ENCODE peak calls at places on chromosomes 1 and 21, in seven cellular contexts. One of them, this sample, is unnamed.

GRCh38 chr1:241654019-241654418 is 1.9 kb downstream of the WDR64 start:
- DNase-seq in tibial artery: no peak
- DNase-seq in activated CD4-positive, alpha-beta T cell treated with anti-CD3 and anti-CD28 coated beads, Interleukin-2, amount 50 U/mL, for 1 hour: no peak
- DNase-seq in stimulated activated CD4-positive, alpha-beta T cell treated with anti-CD3 and anti-CD28 coated beads, TNF-alpha, amount 100 ng/mL, for 48 hours: no peak
- DNase-seq in IMR-90: no peak
- DNase-seq in lung microvascular endothelial cell: no peak
- DNase-seq in PC-3: no peak
- DNase-seq in this sample: no peak

GRCh38 chr21:32925098-32925497 is 100.6 kb upstream of the OLIG2 start:
- DNase-seq in IMR-90: no peak
- DNase-seq in lung microvascular endothelial cell: no peak
- DNase-seq in PC-3: no peak
- DNase-seq in activated CD4-positive, alpha-beta T cell treated with anti-CD3 and anti-CD28 coated beads, Interleukin-2, amount 50 U/mL, for 1 hour: no peak
- DNase-seq in stimulated activated CD4-positive, alpha-beta T cell treated with anti-CD3 and anti-CD28 coated beads, TNF-alpha, amount 100 ng/mL, for 48 hours: no peak
- DNase-seq in tibial artery: no peak
- DNase-seq in this sample: no peak

GRCh38 chr1:180563013-180563827 is 4.5 kb downstream of the OVAAL start:
- DNase-seq in stimulated activated CD4-positive, alpha-beta T cell treated with anti-CD3 and anti-CD28 coated beads, TNF-alpha, amount 100 ng/mL, for 48 hours: no peak
- DNase-seq in IMR-90: peak; percentile 77
- DNase-seq in tibial artery: no peak
- DNase-seq in PC-3: no peak
- DNase-seq in activated CD4-positive, alpha-beta T cell treated with anti-CD3 and anti-CD28 coated beads, Interleukin-2, amount 50 U/mL, for 1 hour: no peak
- DNase-seq in lung microvascular endothelial cell: peak; percentile 42
- DNase-seq in this sample: no peak

GRCh38 chr1:199701731-199702130 is 325.8 kb upstream of the NR5A2 start:
- DNase-seq in IMR-90: peak; percentile 14
- DNase-seq in stimulated activated CD4-positive, alpha-beta T cell treated with anti-CD3 and anti-CD28 coated beads, TNF-alpha, amount 100 ng/mL, for 48 hours: no peak
- DNase-seq in tibial artery: no peak
- DNase-seq in activated CD4-positive, alpha-beta T cell treated with anti-CD3 and anti-CD28 coated beads, Interleukin-2, amount 50 U/mL, for 1 hour: no peak
- DNase-seq in lung microvascular endothelial cell: no peak
- DNase-seq in PC-3: no peak
- DNase-seq in this sample: no peak

GRCh38 chr1:23166854-23167253 is 1.8 kb downstream of the LUZP1 start:
- DNase-seq in lung microvascular endothelial cell: no peak
- DNase-seq in PC-3: no peak
- DNase-seq in stimulated activated CD4-positive, alpha-beta T cell treated with anti-CD3 and anti-CD28 coated beads, TNF-alpha, amount 100 ng/mL, for 48 hours: no peak
- DNase-seq in activated CD4-positive, alpha-beta T cell treated with anti-CD3 and anti-CD28 coated beads, Interleukin-2, amount 50 U/mL, for 1 hour: no peak
- DNase-seq in tibial artery: no peak
- DNase-seq in IMR-90: no peak
- DNase-seq in this sample: no peak

GRCh38 chr1:19032413-19032695 is 75.9 kb upstream of the IFFO2 start:
- DNase-seq in tibial artery: no peak
- DNase-seq in IMR-90: no peak
- DNase-seq in stimulated activated CD4-positive, alpha-beta T cell treated with anti-CD3 and anti-CD28 coated beads, TNF-alpha, amount 100 ng/mL, for 48 hours: no peak
- DNase-seq in activated CD4-positive, alpha-beta T cell treated with anti-CD3 and anti-CD28 coated beads, Interleukin-2, amount 50 U/mL, for 1 hour: no peak
- DNase-seq in PC-3: no peak
- DNase-seq in lung microvascular endothelial cell: no peak
- DNase-seq in this sample: no peak

GRCh38 chr1:53075206-53075605 is 13.2 kb downstream of the PODN start:
- DNase-seq in activated CD4-positive, alpha-beta T cell treated with anti-CD3 and anti-CD28 coated beads, Interleukin-2, amount 50 U/mL, for 1 hour: no peak
- DNase-seq in lung microvascular endothelial cell: no peak
- DNase-seq in IMR-90: no peak
- DNase-seq in PC-3: no peak
- DNase-seq in stimulated activated CD4-positive, alpha-beta T cell treated with anti-CD3 and anti-CD28 coated beads, TNF-alpha, amount 100 ng/mL, for 48 hours: no peak
- DNase-seq in tibial artery: no peak
- DNase-seq in this sample: no peak

GRCh38 chr1:200888349-200888838 is 6.3 kb upstream of the INAVA start:
- DNase-seq in lung microvascular endothelial cell: no peak
- DNase-seq in activated CD4-positive, alpha-beta T cell treated with anti-CD3 and anti-CD28 coated beads, Interleukin-2, amount 50 U/mL, for 1 hour: peak; percentile 52
- DNase-seq in stimulated activated CD4-positive, alpha-beta T cell treated with anti-CD3 and anti-CD28 coated beads, TNF-alpha, amount 100 ng/mL, for 48 hours: peak; percentile 26
- DNase-seq in IMR-90: no peak
- DNase-seq in tibial artery: no peak
- DNase-seq in PC-3: peak; percentile 53
- DNase-seq in this sample: no peak

GRCh38 chr1:52913537-52913936 is 8.0 kb downstream of the ECHDC2 start:
- DNase-seq in lung microvascular endothelial cell: no peak
- DNase-seq in PC-3: no peak
- DNase-seq in tibial artery: no peak
- DNase-seq in activated CD4-positive, alpha-beta T cell treated with anti-CD3 and anti-CD28 coated beads, Interleukin-2, amount 50 U/mL, for 1 hour: no peak
- DNase-seq in IMR-90: no peak
- DNase-seq in stimulated activated CD4-positive, alpha-beta T cell treated with anti-CD3 and anti-CD28 coated beads, TNF-alpha, amount 100 ng/mL, for 48 hours: no peak
- DNase-seq in this sample: no peak

GRCh38 chr21:46023126-46023985 is 41.8 kb downstream of the COL6A1 start:
- DNase-seq in tibial artery: no peak
- DNase-seq in activated CD4-positive, alpha-beta T cell treated with anti-CD3 and anti-CD28 coated beads, Interleukin-2, amount 50 U/mL, for 1 hour: no peak
- DNase-seq in lung microvascular endothelial cell: no peak
- DNase-seq in PC-3: no peak
- DNase-seq in stimulated activated CD4-positive, alpha-beta T cell treated with anti-CD3 and anti-CD28 coated beads, TNF-alpha, amount 100 ng/mL, for 48 hours: no peak
- DNase-seq in IMR-90: no peak
- DNase-seq in this sample: no peak

GRCh38 chr1:1614204-1614953 is 921 bp upstream of the MIB2 start:
- DNase-seq in stimulated activated CD4-positive, alpha-beta T cell treated with anti-CD3 and anti-CD28 coated beads, TNF-alpha, amount 100 ng/mL, for 48 hours: peak; percentile 45
- DNase-seq in activated CD4-positive, alpha-beta T cell treated with anti-CD3 and anti-CD28 coated beads, Interleukin-2, amount 50 U/mL, for 1 hour: peak; percentile 65
- DNase-seq in PC-3: peak; percentile 83
- DNase-seq in tibial artery: no peak
- DNase-seq in IMR-90: peak; percentile 88
- DNase-seq in lung microvascular endothelial cell: peak; percentile 19
- DNase-seq in this sample: no peak

GRCh38 chr1:203129501-203130231 is 2.1 kb downstream of the ADORA1 start:
- DNase-seq in tibial artery: no peak
- DNase-seq in activated CD4-positive, alpha-beta T cell treated with anti-CD3 and anti-CD28 coated beads, Interleukin-2, amount 50 U/mL, for 1 hour: no peak
- DNase-seq in PC-3: no peak
- DNase-seq in lung microvascular endothelial cell: no peak
- DNase-seq in IMR-90: no peak
- DNase-seq in stimulated activated CD4-positive, alpha-beta T cell treated with anti-CD3 and anti-CD28 coated beads, TNF-alpha, amount 100 ng/mL, for 48 hours: no peak
- DNase-seq in this sample: peak; percentile 68

GRCh38 chr1:51534447-51534846 is 15.4 kb upstream of the EPS15 start:
- DNase-seq in activated CD4-positive, alpha-beta T cell treated with anti-CD3 and anti-CD28 coated beads, Interleukin-2, amount 50 U/mL, for 1 hour: no peak
- DNase-seq in stimulated activated CD4-positive, alpha-beta T cell treated with anti-CD3 and anti-CD28 coated beads, TNF-alpha, amount 100 ng/mL, for 48 hours: no peak
- DNase-seq in PC-3: no peak
- DNase-seq in lung microvascular endothelial cell: no peak
- DNase-seq in tibial artery: no peak
- DNase-seq in IMR-90: no peak
- DNase-seq in this sample: no peak

GRCh38 chr1:170666661-170667060 is 2.7 kb downstream of the PRRX1 start:
- DNase-seq in stimulated activated CD4-positive, alpha-beta T cell treated with anti-CD3 and anti-CD28 coated beads, TNF-alpha, amount 100 ng/mL, for 48 hours: no peak
- DNase-seq in IMR-90: no peak
- DNase-seq in lung microvascular endothelial cell: no peak
- DNase-seq in tibial artery: no peak
- DNase-seq in PC-3: no peak
- DNase-seq in activated CD4-positive, alpha-beta T cell treated with anti-CD3 and anti-CD28 coated beads, Interleukin-2, amount 50 U/mL, for 1 hour: no peak
- DNase-seq in this sample: peak; percentile 27

GRCh38 chr1:52925571-52926005 is 1.5 kb upstream of the SCP2 start:
- DNase-seq in lung microvascular endothelial cell: no peak
- DNase-seq in IMR-90: no peak
- DNase-seq in stimulated activated CD4-positive, alpha-beta T cell treated with anti-CD3 and anti-CD28 coated beads, TNF-alpha, amount 100 ng/mL, for 48 hours: no peak
- DNase-seq in activated CD4-positive, alpha-beta T cell treated with anti-CD3 and anti-CD28 coated beads, Interleukin-2, amount 50 U/mL, for 1 hour: no peak
- DNase-seq in tibial artery: no peak
- DNase-seq in PC-3: no peak
- DNase-seq in this sample: no peak

GRCh38 chr1:110370827-110371226 is 20.0 kb downstream of the SLC16A4 start:
- DNase-seq in stimulated activated CD4-positive, alpha-beta T cell treated with anti-CD3 and anti-CD28 coated beads, TNF-alpha, amount 100 ng/mL, for 48 hours: no peak
- DNase-seq in PC-3: peak; percentile 71
- DNase-seq in IMR-90: peak; percentile 77
- DNase-seq in lung microvascular endothelial cell: peak; percentile 65
- DNase-seq in activated CD4-positive, alpha-beta T cell treated with anti-CD3 and anti-CD28 coated beads, Interleukin-2, amount 50 U/mL, for 1 hour: no peak
- DNase-seq in tibial artery: no peak
- DNase-seq in this sample: no peak

GRCh38 chr1:172040466-172040865 is 199.2 kb downstream of the DNM3 start:
- DNase-seq in stimulated activated CD4-positive, alpha-beta T cell treated with anti-CD3 and anti-CD28 coated beads, TNF-alpha, amount 100 ng/mL, for 48 hours: no peak
- DNase-seq in PC-3: peak; percentile 99
- DNase-seq in lung microvascular endothelial cell: peak; percentile 78
- DNase-seq in IMR-90: peak; percentile 58
- DNase-seq in activated CD4-positive, alpha-beta T cell treated with anti-CD3 and anti-CD28 coated beads, Interleukin-2, amount 50 U/mL, for 1 hour: no peak
- DNase-seq in tibial artery: no peak
- DNase-seq in this sample: no peak

GRCh38 chr21:45366931-45367401 is 38.0 kb upstream of the COL18A1 start:
- DNase-seq in activated CD4-positive, alpha-beta T cell treated with anti-CD3 and anti-CD28 coated beads, Interleukin-2, amount 50 U/mL, for 1 hour: no peak
- DNase-seq in stimulated activated CD4-positive, alpha-beta T cell treated with anti-CD3 and anti-CD28 coated beads, TNF-alpha, amount 100 ng/mL, for 48 hours: no peak
- DNase-seq in PC-3: peak; percentile 90
- DNase-seq in IMR-90: peak; percentile 98
- DNase-seq in tibial artery: peak; percentile 77
- DNase-seq in lung microvascular endothelial cell: peak; percentile 99
- DNase-seq in this sample: peak; percentile 32

GRCh38 chr1:217535601-217536377 is 95.1 kb downstream of the GPATCH2 start:
- DNase-seq in stimulated activated CD4-positive, alpha-beta T cell treated with anti-CD3 and anti-CD28 coated beads, TNF-alpha, amount 100 ng/mL, for 48 hours: no peak
- DNase-seq in IMR-90: no peak
- DNase-seq in lung microvascular endothelial cell: no peak
- DNase-seq in tibial artery: no peak
- DNase-seq in PC-3: peak; percentile 69
- DNase-seq in activated CD4-positive, alpha-beta T cell treated with anti-CD3 and anti-CD28 coated beads, Interleukin-2, amount 50 U/mL, for 1 hour: no peak
- DNase-seq in this sample: no peak

GRCh38 chr1:221994939-221995338 is 253.1 kb upstream of the DUSP10 start:
- DNase-seq in PC-3: no peak
- DNase-seq in tibial artery: no peak
- DNase-seq in IMR-90: peak; percentile 97
- DNase-seq in stimulated activated CD4-positive, alpha-beta T cell treated with anti-CD3 and anti-CD28 coated beads, TNF-alpha, amount 100 ng/mL, for 48 hours: no peak
- DNase-seq in activated CD4-positive, alpha-beta T cell treated with anti-CD3 and anti-CD28 coated beads, Interleukin-2, amount 50 U/mL, for 1 hour: no peak
- DNase-seq in lung microvascular endothelial cell: no peak
- DNase-seq in this sample: no peak

GRCh38 chr1:170929835-170930554 is 5.3 kb upstream of the MROH9 start:
- DNase-seq in tibial artery: peak; percentile 24
- DNase-seq in activated CD4-positive, alpha-beta T cell treated with anti-CD3 and anti-CD28 coated beads, Interleukin-2, amount 50 U/mL, for 1 hour: no peak
- DNase-seq in IMR-90: peak; percentile 66
- DNase-seq in lung microvascular endothelial cell: peak; percentile 54
- DNase-seq in stimulated activated CD4-positive, alpha-beta T cell treated with anti-CD3 and anti-CD28 coated beads, TNF-alpha, amount 100 ng/mL, for 48 hours: no peak
- DNase-seq in PC-3: peak; percentile 84
- DNase-seq in this sample: no peak

GRCh38 chr1:201317551-201317950 is 34.2 kb downstream of the PKP1 start:
- DNase-seq in lung microvascular endothelial cell: no peak
- DNase-seq in tibial artery: no peak
- DNase-seq in stimulated activated CD4-positive, alpha-beta T cell treated with anti-CD3 and anti-CD28 coated beads, TNF-alpha, amount 100 ng/mL, for 48 hours: no peak
- DNase-seq in PC-3: no peak
- DNase-seq in activated CD4-positive, alpha-beta T cell treated with anti-CD3 and anti-CD28 coated beads, Interleukin-2, amount 50 U/mL, for 1 hour: no peak
- DNase-seq in IMR-90: no peak
- DNase-seq in this sample: no peak

GRCh38 chr1:166975361-166976129 is at the start of gene ILDR2:
- DNase-seq in tibial artery: peak; percentile 26
- DNase-seq in lung microvascular endothelial cell: peak; percentile 25
- DNase-seq in activated CD4-positive, alpha-beta T cell treated with anti-CD3 and anti-CD28 coated beads, Interleukin-2, amount 50 U/mL, for 1 hour: peak; percentile 49
- DNase-seq in stimulated activated CD4-positive, alpha-beta T cell treated with anti-CD3 and anti-CD28 coated beads, TNF-alpha, amount 100 ng/mL, for 48 hours: peak; percentile 56
- DNase-seq in IMR-90: peak; percentile 5
- DNase-seq in PC-3: peak; percentile 10
- DNase-seq in this sample: peak; percentile 23